ENCODE peak calls at places on chromosomes 5 and 9, in seven cellular contexts. N, D, V, A, F, L and U are unnamed samples.

GRCh38 chr9:137136261-137136925 is 2.6 kb upstream of the GRIN1 start:
- DNase-seq in L (peak; percentile 51), V (no peak), D (peak; percentile 14), A (no peak), N (no peak), F (no peak), U (no peak)

GRCh38 chr9:91720313-91720712 is 229.7 kb downstream of the ROR2 start:
- DNase-seq in V (peak; percentile 55), D (no peak), F (no peak), A (no peak), L (no peak), N (no peak), U (no peak)

GRCh38 chr5:157858527-157859226 is at the start of gene CLINT1:
- DNase-seq in V (peak; percentile 83), N (peak; percentile 80), F (peak; percentile 93), A (peak; percentile 98), L (peak; percentile 92), D (peak; percentile 88), U (no peak)

GRCh38 chr9:95644377-95644776 is 127.6 kb upstream of the PTCH1 start:
- DNase-seq in D (no peak), A (no peak), L (no peak), V (peak; percentile 15), F (no peak), N (no peak), U (no peak)

GRCh38 chr9:25677301-25678146 is 720 bp downstream of the TUSC1 start:
- DNase-seq in A (peak; percentile 66), F (peak; percentile 53), V (peak; percentile 55), D (no peak), N (peak; percentile 30), L (peak; percentile 82), U (no peak)

GRCh38 chr5:179803651-179804598 is 2.7 kb downstream of the MGAT4B start:
- DNase-seq in F (no peak), L (peak; percentile 44), V (peak; percentile 41), N (no peak), D (peak; percentile 47), A (peak; percentile 46), U (no peak)

GRCh38 chr9:128169492-128169891 is 9.4 kb downstream of the BBLN start:
- DNase-seq in D (no peak), N (no peak), V (no peak), F (no peak), A (no peak), L (no peak), U (no peak)

GRCh38 chr5:130066644-130067043 is 162.4 kb downstream of the CHSY3 start:
- DNase-seq in L (no peak), A (no peak), N (no peak), D (no peak), F (no peak), V (no peak), U (no peak)

GRCh38 chr5:137217599-137218200 is 281.4 kb downstream of the SPOCK1 start:
- DNase-seq in N (no peak), D (no peak), F (no peak), A (peak; percentile 49), L (no peak), V (peak; percentile 12), U (no peak)

GRCh38 chr9:124947727-124948391 is 7.0 kb upstream of the GOLGA1 start:
- DNase-seq in L (no peak), F (no peak), V (no peak), N (no peak), A (no peak), D (no peak), U (no peak)

GRCh38 chr9:93475856-93476255 is 22.5 kb upstream of the FAM120AOS start:
- DNase-seq in L (no peak), D (no peak), A (no peak), F (no peak), N (no peak), V (peak; percentile 40), U (no peak)

GRCh38 chr9:33443504-33444154 is 3.8 kb downstream of the AQP3 start:
- DNase-seq in F (no peak), L (no peak), A (no peak), V (no peak), D (no peak), N (no peak), U (no peak)

GRCh38 chr5:81740758-81741157 is 10.1 kb downstream of the SSBP2 start:
- DNase-seq in F (no peak), L (no peak), N (no peak), A (no peak), D (no peak), V (no peak), U (no peak)

GRCh38 chr9:85960688-85961093 is 19.7 kb downstream of the NAA35 start:
- DNase-seq in F (no peak), D (no peak), N (no peak), V (peak; percentile 13), A (no peak), L (no peak), U (peak; percentile 44)

GRCh38 chr9:131046093-131046380 is 37.1 kb downstream of the LAMC3 start:
- DNase-seq in L (no peak), N (no peak), F (no peak), V (no peak), D (no peak), A (peak; percentile 12), U (no peak)

GRCh38 chr9:3856592-3856991 is 330.8 kb upstream of the RFX3 start:
- DNase-seq in V (peak; percentile 26), F (no peak), L (no peak), N (no peak), D (no peak), A (peak; percentile 33), U (no peak)

GRCh38 chr5:82422751-82423181 is 144.6 kb upstream of the RPS23 start:
- DNase-seq in N (no peak), A (no peak), D (peak; percentile 50), V (no peak), L (no peak), F (no peak), U (no peak)

GRCh38 chr5:146447734-146448380 is 724 bp downstream of the TCERG1 start:
- DNase-seq in L (no peak), N (no peak), A (peak; percentile 67), V (peak; percentile 55), D (no peak), F (no peak), U (no peak)

GRCh38 chr5:169650701-169651331 is 13.7 kb downstream of the DOCK2 start:
- DNase-seq in D (peak; percentile 21), A (peak; percentile 70), N (no peak), L (no peak), F (no peak), V (peak; percentile 91), U (no peak)

GRCh38 chr5:167294861-167295685 is 996.4 kb upstream of the WWC1 start:
- DNase-seq in A (peak; percentile 57), V (peak; percentile 91), N (no peak), L (no peak), F (no peak), D (no peak), U (no peak)

GRCh38 chr9:128719919-128720605 is 3.9 kb downstream of the ZDHHC12 start:
- DNase-seq in V (no peak), A (no peak), N (no peak), F (no peak), L (no peak), D (no peak), U (no peak)

GRCh38 chr9:105295151-105295550 is 50.7 kb downstream of the SLC44A1 start:
- DNase-seq in V (no peak), F (no peak), A (no peak), L (no peak), N (no peak), D (no peak), U (peak; percentile 22)

GRCh38 chr9:83219154-83219923 is 156.4 kb upstream of the RASEF start:
- DNase-seq in L (peak; percentile 93), A (peak; percentile 59), F (peak; percentile 88), V (peak; percentile 46), D (no peak), N (peak; percentile 74), U (no peak)
- H3K9ac ChIP-seq in L (peak overlapping the region; percentile 14), A (no peak overlapping the region), F (no peak overlapping the region), V (peak overlapping the region; percentile 32), D (no peak overlapping the region), N (no peak overlapping the region), U (peak overlapping the region; percentile 31)

GRCh38 chr9:12921621-12922020 is 146.8 kb downstream of the LURAP1L start:
- DNase-seq in A (no peak), F (no peak), D (no peak), L (no peak), N (no peak), V (no peak), U (no peak)

GRCh38 chr9:12922209-12922914 is 147.5 kb downstream of the LURAP1L start:
- DNase-seq in L (no peak), A (no peak), F (no peak), V (no peak), N (no peak), D (no peak), U (no peak)

GRCh38 chr9:12923472-12924009 is 148.7 kb downstream of the LURAP1L start:
- DNase-seq in F (no peak), N (no peak), L (no peak), D (no peak), V (peak; percentile 89), A (no peak), U (no peak)
- H3K9ac ChIP-seq in F (no peak overlapping the region), N (no peak overlapping the region), L (no peak overlapping the region), D (no peak overlapping the region), V (no peak overlapping the region), A (no peak overlapping the region), U (no peak overlapping the region)

DNA sequence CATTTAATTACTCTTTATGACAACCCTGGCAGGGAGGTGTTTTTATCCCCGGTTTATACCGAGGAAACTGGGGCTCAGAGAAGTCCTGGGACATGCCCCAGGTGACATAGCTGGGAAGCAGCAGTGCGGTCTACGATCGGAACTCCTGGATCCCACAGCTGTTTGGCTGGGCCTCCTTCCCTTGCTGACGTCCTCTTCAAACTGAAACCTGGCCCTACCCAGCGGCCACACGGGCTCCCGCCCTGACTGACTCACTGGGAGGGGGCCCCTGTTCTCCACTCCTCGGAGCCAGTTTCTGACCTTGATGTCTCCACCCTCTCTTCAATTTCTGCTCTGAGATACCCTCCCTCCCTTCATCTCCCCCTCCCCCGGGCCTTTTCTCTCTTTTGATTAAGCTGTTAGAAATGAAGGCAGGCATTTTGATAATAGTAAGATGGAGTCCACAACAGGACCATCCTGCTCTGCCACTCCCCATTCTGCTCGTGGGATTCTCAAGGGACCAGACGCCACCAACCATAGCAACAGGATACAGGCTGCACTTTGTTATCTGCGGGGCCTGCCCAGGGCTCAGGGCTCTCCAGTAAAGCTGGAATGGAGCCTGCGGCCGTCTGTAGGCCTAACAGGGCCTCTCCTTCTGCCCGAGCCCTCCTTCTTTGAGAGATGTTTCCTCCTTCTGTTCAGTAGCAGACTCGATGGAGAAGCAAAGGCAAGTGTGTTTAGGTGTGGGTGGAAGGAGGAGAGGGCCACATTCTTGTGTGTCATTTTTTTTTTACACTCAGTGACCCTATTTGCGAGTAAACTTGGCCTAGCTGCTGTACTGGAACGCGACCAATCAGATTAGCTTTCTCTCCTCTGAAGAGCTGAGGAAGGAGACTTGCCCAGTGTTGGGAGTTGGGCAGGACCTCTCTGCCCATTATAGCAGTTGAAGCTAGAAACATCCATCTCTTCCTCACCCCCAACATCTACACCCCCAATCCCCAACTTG is 8.7 kb upstream of the EPB41L4B start:
- DNase-seq in L (no peak), N (no peak), F (no peak), D (no peak), A (peak; percentile 81), V (peak; percentile 58), U (no peak)
- H3K9ac ChIP-seq in L (no peak overlapping the region), N (no peak overlapping the region), F (no peak overlapping the region), D (no peak overlapping the region), A (peak overlapping the region; percentile 59), V (no peak overlapping the region), U (no peak overlapping the region)

DNA sequence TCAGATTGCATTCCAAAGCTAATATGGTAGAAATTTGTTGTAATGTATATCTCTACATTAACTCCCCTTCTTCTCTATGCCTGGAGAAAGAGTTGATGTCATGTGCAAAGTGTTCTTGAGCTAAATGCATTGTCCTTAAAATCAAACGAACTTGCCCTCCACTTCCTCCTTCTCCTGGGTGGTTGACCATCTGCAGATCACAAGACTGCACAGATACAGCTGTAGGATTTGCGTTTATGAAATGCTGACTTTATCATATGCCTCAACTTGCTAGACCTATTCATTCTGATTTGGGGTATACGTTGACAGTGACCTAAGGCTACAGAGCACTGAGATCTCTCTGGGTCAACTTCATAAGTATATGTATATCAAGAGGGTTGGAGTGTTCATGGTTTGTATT is 8.3 kb downstream of the TRIM32 start:
- DNase-seq in F (no peak), D (no peak), L (no peak), N (no peak), A (no peak), V (no peak), U (no peak)
- H3K9ac ChIP-seq in F (no peak overlapping the region), D (no peak overlapping the region), L (no peak overlapping the region), N (no peak overlapping the region), A (no peak overlapping the region), V (no peak overlapping the region), U (no peak overlapping the region)